ENCODE peak calls at places on chromosome 9, in four cellular contexts. I is GM23338, F is GM03348, Z is T-helper 2 cell. L is an unnamed sample.

GRCh38 chr9:38641985-38642864 is 21.8 kb upstream of the ANKRD18A start:
- DNase-seq in I (peak), F (no peak), Z (no peak), L (peak)

GRCh38 chr9:18228101-18228500 is 245.9 kb upstream of the ADAMTSL1 start:
- DNase-seq in I (no peak), F (no peak), Z (no peak), L (no peak)

GRCh38 chr9:99199938-99200539 is 21.7 kb downstream of the ALG2 start:
- DNase-seq in I (no peak), F (no peak), Z (no peak), L (no peak)

GRCh38 chr9:135473972-135474543 is 5.5 kb upstream of the PPP1R26 start:
- DNase-seq in I (no peak), F (no peak), Z (no peak), L (no peak)

GRCh38 chr9:106862946-106863740 is at the start of gene ZNF462:
- DNase-seq in I (peak), F (peak), Z (no peak), L (peak)

GRCh38 chr9:77933019-77933418 is 98.6 kb downstream of the GNAQ start:
- DNase-seq in I (no peak), F (no peak), Z (no peak), L (no peak)

GRCh38 chr9:120505186-120505585 is 74.8 kb downstream of the CDK5RAP2 start:
- DNase-seq in I (peak), F (no peak), Z (no peak), L (no peak)

GRCh38 chr9:81829201-81829882 is 98.9 kb upstream of the SPATA31D4 start:
- DNase-seq in I (peak), F (no peak), Z (no peak), L (no peak)

GRCh38 chr9:131546336-131547084 is 1.2 kb downstream of the PRRT1B start:
- DNase-seq in I (peak), F (peak), Z (no peak), L (no peak)

GRCh38 chr9:136004219-136004618 is 43.0 kb upstream of the UBAC1 start:
- DNase-seq in I (no peak), F (no peak), Z (no peak), L (no peak)

GRCh38 chr9:93121316-93122241 is 12.5 kb downstream of the NINJ1 start:
- DNase-seq in I (no peak), F (no peak), Z (no peak), L (no peak)